ENCODE peak calls at places on chromosomes 4 and X, in four cellular contexts. One of them, this sample, is unnamed.

GRCh38 chr4:159077702-159078495 is 25.0 kb upstream of the RAPGEF2 start:
- DNase-seq in heart left ventricle: no peak
- DNase-seq in endodermal cell: no peak
- DNase-seq in colonic mucosa: no peak
- DNase-seq in this sample: no peak

GRCh38 chr4:139300431-139301142 is 718 bp upstream of the NAA15 start:
- DNase-seq in heart left ventricle: no peak
- DNase-seq in endodermal cell: no peak
- DNase-seq in colonic mucosa: peak; percentile 46
- DNase-seq in this sample: no peak

GRCh38 chr4:185096032-185096653 is 46.9 kb upstream of the SLC25A4 start:
- DNase-seq in heart left ventricle: peak; percentile 32
- DNase-seq in endodermal cell: no peak
- DNase-seq in colonic mucosa: peak; percentile 29
- DNase-seq in this sample: peak; percentile 45

GRCh38 chr4:74682567-74683359 is 111.6 kb downstream of the BTC start:
- DNase-seq in heart left ventricle: no peak
- DNase-seq in endodermal cell: peak; percentile 84
- DNase-seq in colonic mucosa: no peak
- DNase-seq in this sample: peak; percentile 70

GRCh38 chr4:15982833-15983528 is 20.0 kb upstream of the FGFBP2 start:
- DNase-seq in heart left ventricle: no peak
- DNase-seq in endodermal cell: peak; percentile 53
- DNase-seq in colonic mucosa: no peak
- DNase-seq in this sample: no peak

GRCh38 chr4:151202851-151203455 is 74.0 kb upstream of the PRSS48 start:
- DNase-seq in heart left ventricle: peak; percentile 29
- DNase-seq in endodermal cell: no peak
- DNase-seq in colonic mucosa: no peak
- DNase-seq in this sample: no peak

GRCh38 chr4:110492522-110492921 is 16.6 kb downstream of the ENPEP start:
- DNase-seq in heart left ventricle: no peak
- DNase-seq in endodermal cell: no peak
- DNase-seq in colonic mucosa: no peak
- DNase-seq in this sample: no peak

GRCh38 chr4:138772366-138772765 is 243.2 kb upstream of the NOCT start:
- DNase-seq in heart left ventricle: no peak
- DNase-seq in endodermal cell: no peak
- DNase-seq in colonic mucosa: no peak
- DNase-seq in this sample: no peak

GRCh38 chrX:43556207-43556606 is 99.9 kb upstream of the MAOA start:
- DNase-seq in heart left ventricle: no peak
- DNase-seq in endodermal cell: no peak
- DNase-seq in colonic mucosa: no peak
- DNase-seq in this sample: no peak

GRCh38 chrX:101993335-101993734 is 61.5 kb upstream of the ZMAT1 start:
- DNase-seq in heart left ventricle: no peak
- DNase-seq in endodermal cell: no peak
- DNase-seq in colonic mucosa: no peak
- DNase-seq in this sample: no peak

GRCh38 chr4:74529284-74530041 is 84.5 kb downstream of the AREG start:
- DNase-seq in heart left ventricle: no peak
- DNase-seq in endodermal cell: no peak
- DNase-seq in colonic mucosa: peak; percentile 61
- DNase-seq in this sample: no peak

GRCh38 chr4:17554568-17554967 is 22.4 kb upstream of the LAP3 start:
- DNase-seq in heart left ventricle: no peak
- DNase-seq in endodermal cell: no peak
- DNase-seq in colonic mucosa: no peak
- DNase-seq in this sample: no peak

GRCh38 chr4:55111601-55112000 is 13.8 kb downstream of the KDR start:
- DNase-seq in heart left ventricle: no peak
- DNase-seq in endodermal cell: no peak
- DNase-seq in colonic mucosa: no peak
- DNase-seq in this sample: no peak

GRCh38 chr4:4284827-4285618 is 4.9 kb downstream of the LYAR start:
- DNase-seq in heart left ventricle: no peak
- DNase-seq in endodermal cell: no peak
- DNase-seq in colonic mucosa: peak; percentile 71
- DNase-seq in this sample: no peak

GRCh38 chr4:113049421-113050355 is at the start of gene ANK2:
- DNase-seq in heart left ventricle: no peak
- DNase-seq in endodermal cell: peak; percentile 89
- DNase-seq in colonic mucosa: no peak
- DNase-seq in this sample: no peak
- H3K4me3 ChIP-seq in heart left ventricle: no peak within 1 kb of the TSS
- H3K4me3 ChIP-seq in endodermal cell: peak within 1 kb of the TSS; percentile 88
- H3K4me3 ChIP-seq in colonic mucosa: no peak within 1 kb of the TSS
- H3K4me3 ChIP-seq in this sample: peak within 1 kb of the TSS; percentile 27

GRCh38 chrX:1463581-1464281 is 11.0 kb upstream of the ASMTL start:
- DNase-seq in heart left ventricle: peak; percentile 3
- DNase-seq in endodermal cell: no peak
- DNase-seq in colonic mucosa: no peak
- DNase-seq in this sample: no peak

GRCh38 chrX:1466232-1466661 is 13.5 kb upstream of the ASMTL start:
- DNase-seq in heart left ventricle: peak; percentile 7
- DNase-seq in endodermal cell: peak; percentile 34
- DNase-seq in colonic mucosa: peak; percentile 12
- DNase-seq in this sample: peak; percentile 24

GRCh38 chrX:1466971-1467561 is 14.4 kb upstream of the ASMTL start:
- DNase-seq in heart left ventricle: peak; percentile 8
- DNase-seq in endodermal cell: peak; percentile 47
- DNase-seq in colonic mucosa: peak; percentile 27
- DNase-seq in this sample: peak; percentile 38

GRCh38 chrX:1464282-1465131 is 11.8 kb upstream of the ASMTL start:
- DNase-seq in heart left ventricle: peak; percentile 5
- DNase-seq in endodermal cell: no peak
- DNase-seq in colonic mucosa: no peak
- DNase-seq in this sample: peak; percentile 17

GRCh38 chrX:1465261-1466231 is 12.8 kb upstream of the ASMTL start:
- DNase-seq in heart left ventricle: peak; percentile 4
- DNase-seq in endodermal cell: no peak
- DNase-seq in colonic mucosa: peak; percentile 14
- DNase-seq in this sample: peak; percentile 17
- H3K4me3 ChIP-seq in heart left ventricle: no peak overlapping the region
- H3K4me3 ChIP-seq in endodermal cell: no peak overlapping the region
- H3K4me3 ChIP-seq in colonic mucosa: no peak overlapping the region
- H3K4me3 ChIP-seq in this sample: no peak overlapping the region

GRCh38 chr4:128830906-128831525 is 21.5 kb downstream of the JADE1 start:
- DNase-seq in heart left ventricle: no peak
- DNase-seq in endodermal cell: peak; percentile 53
- DNase-seq in colonic mucosa: no peak
- DNase-seq in this sample: no peak
- H3K4me3 ChIP-seq in heart left ventricle: no peak overlapping the region
- H3K4me3 ChIP-seq in endodermal cell: peak overlapping the region; percentile 73
- H3K4me3 ChIP-seq in colonic mucosa: no peak overlapping the region
- H3K4me3 ChIP-seq in this sample: no peak overlapping the region

GRCh38 chr4:26857278-26858034 is 3.2 kb upstream of the STIM2 start:
- DNase-seq in heart left ventricle: peak; percentile 90
- DNase-seq in endodermal cell: peak; percentile 93
- DNase-seq in colonic mucosa: peak; percentile 88
- DNase-seq in this sample: peak; percentile 94

GRCh38 chr4:26859762-26860156 is 882 bp upstream of the STIM2 start:
- DNase-seq in heart left ventricle: no peak
- DNase-seq in endodermal cell: peak; percentile 53
- DNase-seq in colonic mucosa: peak; percentile 41
- DNase-seq in this sample: no peak

GRCh38 chr4:26860157-26860921 is at the start of gene STIM2:
- DNase-seq in heart left ventricle: peak; percentile 96
- DNase-seq in endodermal cell: peak; percentile 99
- DNase-seq in colonic mucosa: peak; percentile 98
- DNase-seq in this sample: peak; percentile 97

GRCh38 chr4:26858035-26858918 is 2.4 kb upstream of the STIM2 start:
- DNase-seq in heart left ventricle: no peak
- DNase-seq in endodermal cell: no peak
- DNase-seq in colonic mucosa: no peak
- DNase-seq in this sample: no peak

DNA sequence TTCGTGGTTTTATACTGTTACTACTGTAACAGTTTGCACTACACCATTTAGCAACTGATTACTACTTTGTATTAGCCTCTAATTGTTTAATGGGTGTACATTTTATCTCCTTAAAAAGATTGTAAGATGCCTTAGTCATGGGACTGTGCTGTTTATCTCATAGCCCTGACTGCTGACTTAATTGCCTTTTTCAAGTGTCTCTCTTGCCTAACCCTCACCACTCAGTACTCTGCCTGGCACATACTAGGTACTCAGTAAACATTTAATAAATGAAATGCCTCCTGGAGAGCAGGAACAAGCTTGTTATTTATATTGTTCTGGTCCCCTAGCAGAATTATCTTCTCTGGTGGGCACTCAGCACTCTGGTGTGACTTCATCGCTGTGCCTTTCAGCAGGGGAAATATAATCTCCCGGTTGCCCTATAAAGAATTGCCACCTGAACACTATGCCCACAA is 1.7 kb upstream of the STIM2 start:
- DNase-seq in heart left ventricle: no peak
- DNase-seq in endodermal cell: no peak
- DNase-seq in colonic mucosa: no peak
- DNase-seq in this sample: no peak
- H3K4me3 ChIP-seq in heart left ventricle: peak overlapping the region; percentile 85
- H3K4me3 ChIP-seq in endodermal cell: peak overlapping the region; percentile 96
- H3K4me3 ChIP-seq in colonic mucosa: peak overlapping the region; percentile 54
- H3K4me3 ChIP-seq in this sample: peak overlapping the region; percentile 67

DNA sequence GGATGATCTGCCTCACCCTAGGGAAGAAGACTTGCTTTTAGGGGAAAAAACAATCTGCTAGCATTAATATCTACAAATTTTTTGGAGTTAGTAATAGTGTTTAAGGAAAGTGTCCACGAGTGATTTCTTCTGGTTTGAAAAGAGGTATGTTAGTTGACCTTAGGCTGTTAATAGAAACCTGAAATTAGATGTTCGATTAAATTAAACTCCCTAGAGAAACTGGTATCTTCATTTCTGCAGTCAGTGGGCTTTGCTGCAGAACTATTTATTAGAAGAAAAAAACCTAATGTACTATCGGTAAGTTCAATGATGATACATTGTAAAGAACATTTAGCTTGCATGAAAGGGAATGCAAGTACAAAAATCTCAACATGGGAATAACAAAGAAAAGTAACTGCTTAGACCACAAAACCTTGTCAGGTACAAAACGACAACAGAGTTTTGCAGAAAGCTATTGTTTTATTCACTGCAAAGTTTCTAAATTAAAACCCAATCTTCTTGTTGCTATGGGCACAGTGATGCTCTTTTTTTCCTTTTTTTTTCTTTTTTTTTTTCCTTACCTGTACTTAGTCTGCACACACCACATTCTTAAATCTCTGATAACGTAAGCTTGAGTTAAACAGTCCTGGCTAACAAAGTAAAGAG is 2.0 kb downstream of the KLF3 start:
- DNase-seq in heart left ventricle: no peak
- DNase-seq in endodermal cell: no peak
- DNase-seq in colonic mucosa: no peak
- DNase-seq in this sample: no peak
- H3K4me3 ChIP-seq in heart left ventricle: peak overlapping the region; percentile 97
- H3K4me3 ChIP-seq in endodermal cell: peak overlapping the region; percentile 87
- H3K4me3 ChIP-seq in colonic mucosa: peak overlapping the region; percentile 80
- H3K4me3 ChIP-seq in this sample: peak overlapping the region; percentile 78

DNA sequence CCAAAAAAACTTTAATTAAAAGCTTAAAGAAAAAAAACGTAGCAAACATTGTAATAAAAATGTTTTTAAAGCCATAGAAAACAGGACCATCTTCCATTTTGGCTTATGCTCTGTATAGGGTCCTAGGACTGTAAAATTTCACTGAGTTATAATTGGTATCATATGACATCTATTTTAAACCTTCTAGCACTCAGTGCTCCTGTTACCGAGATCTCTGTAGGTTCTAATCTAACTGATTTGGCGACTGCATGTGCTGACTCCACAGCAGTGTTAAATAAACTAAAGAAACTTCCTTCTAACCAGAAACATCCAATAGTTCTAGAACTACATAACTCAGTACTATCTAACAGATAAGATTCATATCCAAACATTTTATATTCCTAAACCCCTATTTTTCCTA is at the start of gene ASB11:
- DNase-seq in heart left ventricle: no peak
- DNase-seq in endodermal cell: no peak
- DNase-seq in colonic mucosa: no peak
- DNase-seq in this sample: no peak
- H3K4me3 ChIP-seq in heart left ventricle: peak within 1 kb of the TSS; percentile 27
- H3K4me3 ChIP-seq in endodermal cell: no peak within 1 kb of the TSS
- H3K4me3 ChIP-seq in colonic mucosa: no peak within 1 kb of the TSS
- H3K4me3 ChIP-seq in this sample: no peak within 1 kb of the TSS

DNA sequence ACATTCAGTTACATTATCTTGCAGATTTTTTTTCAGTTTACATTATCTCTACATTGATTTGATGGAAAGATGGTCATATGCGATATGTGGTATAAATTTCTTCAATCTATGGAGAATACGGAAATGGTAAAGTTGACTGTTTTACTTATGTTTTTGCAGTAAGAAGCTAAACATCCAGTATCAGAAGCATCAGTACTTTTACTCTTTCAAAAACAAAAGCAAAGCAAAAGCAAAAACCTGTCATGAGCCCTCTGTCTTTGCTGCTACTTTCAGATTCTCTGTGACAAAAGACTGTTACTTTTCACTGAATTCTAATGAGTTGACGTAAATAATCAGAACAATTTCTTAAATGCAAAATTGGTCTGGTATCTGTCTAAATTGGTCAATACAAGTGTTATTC is 52.4 kb upstream of the UCP1 start:
- DNase-seq in heart left ventricle: no peak
- DNase-seq in endodermal cell: no peak
- DNase-seq in colonic mucosa: no peak
- DNase-seq in this sample: no peak
- H3K4me3 ChIP-seq in heart left ventricle: no peak overlapping the region
- H3K4me3 ChIP-seq in endodermal cell: no peak overlapping the region
- H3K4me3 ChIP-seq in colonic mucosa: no peak overlapping the region
- H3K4me3 ChIP-seq in this sample: no peak overlapping the region

GRCh38 chr4:80185787-80186548 is 11.3 kb upstream of the PRDM8 start:
- DNase-seq in heart left ventricle: no peak
- DNase-seq in endodermal cell: no peak
- DNase-seq in colonic mucosa: no peak
- DNase-seq in this sample: no peak
- H3K4me3 ChIP-seq in heart left ventricle: peak overlapping the region; percentile 71
- H3K4me3 ChIP-seq in endodermal cell: no peak overlapping the region
- H3K4me3 ChIP-seq in colonic mucosa: peak overlapping the region; percentile 39
- H3K4me3 ChIP-seq in this sample: peak overlapping the region; percentile 72